ENCODE peak calls at places on chromosomes 7 and 10, in nine cellular contexts. One of them, this sample, is unnamed.

GRCh38 chr7:130490888-130491771 is 755 bp upstream of the MEST start:
- DNase-seq in Panc1: no peak
- DNase-seq in K562: no peak
- DNase-seq in upper lobe of left lung: no peak
- DNase-seq in esophagus muscularis mucosa: peak
- DNase-seq in suprapubic skin: no peak
- DNase-seq in GM12878: no peak
- DNase-seq in stomach: peak
- DNase-seq in spleen: peak
- DNase-seq in this sample: no peak

GRCh38 chr7:139915864-139916716 is 87.0 kb downstream of the TBXAS1 start:
- DNase-seq in Panc1: peak
- DNase-seq in K562: peak
- DNase-seq in upper lobe of left lung: peak
- DNase-seq in esophagus muscularis mucosa: no peak
- DNase-seq in suprapubic skin: no peak
- DNase-seq in GM12878: peak
- DNase-seq in stomach: peak
- DNase-seq in spleen: no peak
- DNase-seq in this sample: no peak

GRCh38 chr7:45872116-45873034 is 507 bp downstream of the CCDC201 start:
- DNase-seq in Panc1: no peak
- DNase-seq in K562: peak
- DNase-seq in upper lobe of left lung: no peak
- DNase-seq in esophagus muscularis mucosa: no peak
- DNase-seq in suprapubic skin: no peak
- DNase-seq in GM12878: no peak
- DNase-seq in stomach: no peak
- DNase-seq in spleen: no peak
- DNase-seq in this sample: peak

GRCh38 chr10:101131962-101132635 is 999 bp downstream of the TLX1 start:
- DNase-seq in Panc1: no peak
- DNase-seq in K562: no peak
- DNase-seq in upper lobe of left lung: no peak
- DNase-seq in esophagus muscularis mucosa: no peak
- DNase-seq in suprapubic skin: no peak
- DNase-seq in GM12878: no peak
- DNase-seq in stomach: no peak
- DNase-seq in spleen: no peak
- DNase-seq in this sample: no peak

GRCh38 chr7:47266799-47267198 is 315.1 kb downstream of the TNS3 start:
- DNase-seq in Panc1: no peak
- DNase-seq in K562: peak
- DNase-seq in upper lobe of left lung: peak
- DNase-seq in esophagus muscularis mucosa: no peak
- DNase-seq in suprapubic skin: peak
- DNase-seq in GM12878: no peak
- DNase-seq in stomach: peak
- DNase-seq in spleen: peak
- DNase-seq in this sample: peak

GRCh38 chr7:14806886-14807285 is 95.7 kb downstream of the DGKB start:
- DNase-seq in Panc1: no peak
- DNase-seq in K562: no peak
- DNase-seq in upper lobe of left lung: no peak
- DNase-seq in esophagus muscularis mucosa: no peak
- DNase-seq in suprapubic skin: no peak
- DNase-seq in GM12878: no peak
- DNase-seq in stomach: no peak
- DNase-seq in spleen: no peak
- DNase-seq in this sample: no peak

GRCh38 chr10:21981118-21981517 is 22.4 kb downstream of the DNAJC1 start:
- DNase-seq in Panc1: no peak
- DNase-seq in K562: no peak
- DNase-seq in upper lobe of left lung: no peak
- DNase-seq in esophagus muscularis mucosa: no peak
- DNase-seq in suprapubic skin: no peak
- DNase-seq in GM12878: no peak
- DNase-seq in stomach: no peak
- DNase-seq in spleen: no peak
- DNase-seq in this sample: no peak

GRCh38 chr7:139490130-139490529 is 6.7 kb upstream of the KLRG2 start:
- DNase-seq in Panc1: no peak
- DNase-seq in K562: no peak
- DNase-seq in upper lobe of left lung: peak
- DNase-seq in esophagus muscularis mucosa: no peak
- DNase-seq in suprapubic skin: no peak
- DNase-seq in GM12878: no peak
- DNase-seq in stomach: peak
- DNase-seq in spleen: no peak
- DNase-seq in this sample: no peak

GRCh38 chr10:5697342-5697741 is 12.7 kb downstream of the TASOR2 start:
- DNase-seq in Panc1: no peak
- DNase-seq in K562: no peak
- DNase-seq in upper lobe of left lung: no peak
- DNase-seq in esophagus muscularis mucosa: no peak
- DNase-seq in suprapubic skin: no peak
- DNase-seq in GM12878: no peak
- DNase-seq in stomach: no peak
- DNase-seq in spleen: no peak
- DNase-seq in this sample: no peak

GRCh38 chr7:159092701-159093121 is 52.0 kb downstream of the VIPR2 start:
- DNase-seq in Panc1: no peak
- DNase-seq in K562: no peak
- DNase-seq in upper lobe of left lung: no peak
- DNase-seq in esophagus muscularis mucosa: no peak
- DNase-seq in suprapubic skin: peak
- DNase-seq in GM12878: no peak
- DNase-seq in stomach: peak
- DNase-seq in spleen: peak
- DNase-seq in this sample: no peak

DNA sequence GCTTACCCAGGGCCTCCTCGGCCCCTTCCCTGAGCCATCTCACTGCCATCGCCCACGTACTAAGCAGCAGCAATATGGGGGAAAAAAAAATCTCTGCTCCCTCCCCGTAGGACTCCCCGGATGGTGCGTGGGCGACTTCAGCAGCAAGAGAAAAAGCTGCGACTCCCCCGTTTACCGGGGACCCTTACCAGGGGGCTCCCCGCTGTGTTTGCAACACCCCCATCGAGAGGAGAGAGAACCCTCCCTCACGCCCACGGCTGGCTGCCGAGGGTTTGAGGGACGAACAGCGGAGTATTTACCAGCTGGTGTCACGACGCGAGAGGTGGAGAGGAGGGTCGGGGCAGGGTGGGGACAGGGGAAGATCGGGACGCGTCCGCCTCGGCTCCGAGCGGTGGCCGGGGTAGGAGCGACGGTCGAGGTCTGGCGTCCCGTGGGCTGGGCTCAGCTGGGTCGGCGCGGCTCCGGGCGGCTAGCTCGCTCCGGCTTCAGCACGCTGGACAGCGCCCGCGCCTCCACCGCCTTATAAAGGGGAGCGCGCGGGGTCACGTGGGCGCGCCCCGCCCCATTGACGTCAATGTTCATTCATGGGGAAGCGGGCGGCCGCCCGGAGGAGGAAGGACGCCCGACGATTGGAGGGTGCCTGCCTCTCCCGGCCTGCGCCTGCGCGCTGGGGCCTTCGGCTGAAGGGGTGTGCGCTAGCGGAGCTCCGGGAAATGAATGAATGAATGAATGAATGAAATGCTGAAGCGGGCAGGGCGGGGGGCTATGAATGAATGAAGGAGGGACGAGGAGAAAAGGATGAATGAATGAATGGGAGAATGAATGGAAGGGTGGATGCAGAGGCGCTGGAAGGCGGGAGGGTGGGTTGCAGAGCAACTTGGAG is at the start of gene VGF:
- DNase-seq in Panc1: peak
- DNase-seq in K562: peak
- DNase-seq in upper lobe of left lung: peak
- DNase-seq in esophagus muscularis mucosa: peak
- DNase-seq in suprapubic skin: peak
- DNase-seq in GM12878: no peak
- DNase-seq in stomach: peak
- DNase-seq in spleen: peak
- DNase-seq in this sample: no peak
- H3K4me3 ChIP-seq in Panc1: peak
- H3K4me3 ChIP-seq in K562: peak
- H3K4me3 ChIP-seq in upper lobe of left lung: peak
- H3K4me3 ChIP-seq in esophagus muscularis mucosa: peak
- H3K4me3 ChIP-seq in suprapubic skin: peak
- H3K4me3 ChIP-seq in GM12878: peak
- H3K4me3 ChIP-seq in stomach: no peak
- H3K4me3 ChIP-seq in spleen: peak
- H3K4me3 ChIP-seq in this sample: peak

GRCh38 chr7:99224263-99224947 is 16.5 kb upstream of the KPNA7 start:
- DNase-seq in Panc1: peak
- DNase-seq in K562: peak
- DNase-seq in upper lobe of left lung: peak
- DNase-seq in esophagus muscularis mucosa: no peak
- DNase-seq in suprapubic skin: no peak
- DNase-seq in GM12878: peak
- DNase-seq in stomach: peak
- DNase-seq in spleen: no peak
- DNase-seq in this sample: no peak
- TF ChIP-seq POLR2AphosphoS5 in Panc1: no peak
- TF ChIP-seq POLR2AphosphoS5 in K562: peak
- TF ChIP-seq POLR2AphosphoS5 in upper lobe of left lung: no peak
- TF ChIP-seq POLR2AphosphoS5 in esophagus muscularis mucosa: no peak
- TF ChIP-seq POLR2AphosphoS5 in suprapubic skin: no peak
- TF ChIP-seq POLR2AphosphoS5 in GM12878: no peak
- TF ChIP-seq POLR2AphosphoS5 in stomach: no peak
- TF ChIP-seq POLR2AphosphoS5 in spleen: no peak
- TF ChIP-seq POLR2AphosphoS5 in this sample: no peak

GRCh38 chr10:69482125-69482524 is 30.9 kb downstream of the TSPAN15 start:
- DNase-seq in Panc1: no peak
- DNase-seq in K562: no peak
- DNase-seq in upper lobe of left lung: no peak
- DNase-seq in esophagus muscularis mucosa: no peak
- DNase-seq in suprapubic skin: no peak
- DNase-seq in GM12878: no peak
- DNase-seq in stomach: no peak
- DNase-seq in spleen: no peak
- DNase-seq in this sample: no peak

GRCh38 chr10:69483988-69484387 is 32.7 kb downstream of the TSPAN15 start:
- DNase-seq in Panc1: no peak
- DNase-seq in K562: no peak
- DNase-seq in upper lobe of left lung: no peak
- DNase-seq in esophagus muscularis mucosa: no peak
- DNase-seq in suprapubic skin: no peak
- DNase-seq in GM12878: no peak
- DNase-seq in stomach: no peak
- DNase-seq in spleen: no peak
- DNase-seq in this sample: no peak

GRCh38 chr10:69479241-69479730 is 28.0 kb downstream of the TSPAN15 start:
- DNase-seq in Panc1: no peak
- DNase-seq in K562: no peak
- DNase-seq in upper lobe of left lung: peak
- DNase-seq in esophagus muscularis mucosa: no peak
- DNase-seq in suprapubic skin: no peak
- DNase-seq in GM12878: no peak
- DNase-seq in stomach: no peak
- DNase-seq in spleen: no peak
- DNase-seq in this sample: no peak

GRCh38 chr10:69479737-69480412 is 28.6 kb downstream of the TSPAN15 start:
- DNase-seq in Panc1: no peak
- DNase-seq in K562: no peak
- DNase-seq in upper lobe of left lung: no peak
- DNase-seq in esophagus muscularis mucosa: no peak
- DNase-seq in suprapubic skin: no peak
- DNase-seq in GM12878: no peak
- DNase-seq in stomach: no peak
- DNase-seq in spleen: no peak
- DNase-seq in this sample: no peak

DNA sequence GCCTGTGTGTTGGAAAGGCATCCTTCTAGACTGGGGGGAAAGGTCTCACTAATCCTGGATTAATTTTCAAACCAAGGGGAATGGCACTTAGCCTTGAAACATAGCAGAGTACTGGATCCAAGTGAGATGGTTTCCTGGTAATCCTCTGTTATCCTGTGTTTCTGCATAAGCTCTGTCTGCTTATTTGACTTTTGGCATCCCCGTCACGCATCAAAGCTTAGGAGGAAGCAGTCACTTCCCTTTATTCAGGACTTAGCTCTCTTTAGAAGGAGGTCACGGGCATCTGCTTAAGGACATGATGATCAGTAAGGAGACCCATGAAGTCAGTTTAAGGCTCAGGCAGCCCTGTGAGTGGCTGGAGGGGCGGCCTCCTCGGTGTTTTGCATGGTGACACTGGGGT is 30.0 kb downstream of the TSPAN15 start:
- DNase-seq in Panc1: no peak
- DNase-seq in K562: no peak
- DNase-seq in upper lobe of left lung: no peak
- DNase-seq in esophagus muscularis mucosa: no peak
- DNase-seq in suprapubic skin: no peak
- DNase-seq in GM12878: no peak
- DNase-seq in stomach: no peak
- DNase-seq in spleen: no peak
- DNase-seq in this sample: no peak
- TF ChIP-seq CTCF in Panc1: no peak
- TF ChIP-seq CTCF in K562: no peak
- TF ChIP-seq CTCF in upper lobe of left lung: no peak
- TF ChIP-seq CTCF in esophagus muscularis mucosa: no peak
- TF ChIP-seq CTCF in suprapubic skin: no peak
- TF ChIP-seq CTCF in GM12878: no peak
- TF ChIP-seq CTCF in stomach: no peak
- TF ChIP-seq CTCF in spleen: no peak
- TF ChIP-seq CTCF in this sample: no peak

GRCh38 chr10:58661336-58661735 is 148.7 kb downstream of the BICC1 start:
- DNase-seq in Panc1: no peak
- DNase-seq in K562: no peak
- DNase-seq in upper lobe of left lung: no peak
- DNase-seq in esophagus muscularis mucosa: no peak
- DNase-seq in suprapubic skin: no peak
- DNase-seq in GM12878: no peak
- DNase-seq in stomach: no peak
- DNase-seq in spleen: no peak
- DNase-seq in this sample: no peak

GRCh38 chr10:58661902-58662301 is 149.2 kb downstream of the BICC1 start:
- DNase-seq in Panc1: no peak
- DNase-seq in K562: no peak
- DNase-seq in upper lobe of left lung: no peak
- DNase-seq in esophagus muscularis mucosa: no peak
- DNase-seq in suprapubic skin: no peak
- DNase-seq in GM12878: no peak
- DNase-seq in stomach: no peak
- DNase-seq in spleen: no peak
- DNase-seq in this sample: no peak

GRCh38 chr10:58660577-58661255 is 148.0 kb downstream of the BICC1 start:
- DNase-seq in Panc1: no peak
- DNase-seq in K562: no peak
- DNase-seq in upper lobe of left lung: no peak
- DNase-seq in esophagus muscularis mucosa: no peak
- DNase-seq in suprapubic skin: no peak
- DNase-seq in GM12878: no peak
- DNase-seq in stomach: no peak
- DNase-seq in spleen: no peak
- DNase-seq in this sample: no peak

GRCh38 chr10:58665361-58665760 is 152.7 kb downstream of the BICC1 start:
- DNase-seq in Panc1: no peak
- DNase-seq in K562: no peak
- DNase-seq in upper lobe of left lung: no peak
- DNase-seq in esophagus muscularis mucosa: no peak
- DNase-seq in suprapubic skin: no peak
- DNase-seq in GM12878: no peak
- DNase-seq in stomach: no peak
- DNase-seq in spleen: no peak
- DNase-seq in this sample: no peak

GRCh38 chr10:58662314-58662713 is 149.6 kb downstream of the BICC1 start:
- DNase-seq in Panc1: no peak
- DNase-seq in K562: no peak
- DNase-seq in upper lobe of left lung: no peak
- DNase-seq in esophagus muscularis mucosa: no peak
- DNase-seq in suprapubic skin: no peak
- DNase-seq in GM12878: no peak
- DNase-seq in stomach: no peak
- DNase-seq in spleen: no peak
- DNase-seq in this sample: no peak
- H3K4me3 ChIP-seq in Panc1: no peak
- H3K4me3 ChIP-seq in K562: no peak
- H3K4me3 ChIP-seq in upper lobe of left lung: no peak
- H3K4me3 ChIP-seq in esophagus muscularis mucosa: no peak
- H3K4me3 ChIP-seq in suprapubic skin: no peak
- H3K4me3 ChIP-seq in GM12878: no peak
- H3K4me3 ChIP-seq in stomach: no peak
- H3K4me3 ChIP-seq in spleen: no peak
- H3K4me3 ChIP-seq in this sample: no peak

This sample was measured in vagina.